ENCODE peak calls at places on chromosome 2, in four cellular contexts. L, D, R and X are unnamed samples.

GRCh38 chr2:237927986-237928385 is 38.8 kb upstream of the UBE2F start:
- DNase-seq in L (no peak), R (no peak), D (no peak), X (no peak)

GRCh38 chr2:181183878-181184553 is 203.6 kb downstream of the UBE2E3 start:
- DNase-seq in R (peak; percentile 77), L (no peak), D (no peak), X (no peak)

GRCh38 chr2:28469947-28470585 is 25.8 kb upstream of the PLB1 start:
- DNase-seq in L (no peak), D (no peak), R (no peak), X (no peak)

GRCh38 chr2:169966449-169966848 is 139.2 kb downstream of the UBR3 start:
- DNase-seq in R (no peak), L (no peak), D (no peak), X (no peak)

GRCh38 chr2:169732583-169733358 is 861 bp upstream of the KLHL23 start:
- DNase-seq in L (no peak), D (no peak), R (no peak), X (no peak)

GRCh38 chr2:20455076-20455587 is 8.3 kb downstream of the RHOB start:
- DNase-seq in R (no peak), D (no peak), L (no peak), X (no peak)

GRCh38 chr2:236875906-236876505 is 209.7 kb upstream of the COPS8 start:
- DNase-seq in L (no peak), D (no peak), R (no peak), X (no peak)

GRCh38 chr2:111898703-111899514 is 502 bp downstream of the MERTK start:
- DNase-seq in D (no peak), R (no peak), L (no peak), X (peak; percentile 59)

GRCh38 chr2:195533771-195534642 is 123.0 kb upstream of the SLC39A10 start:
- DNase-seq in D (peak; percentile 50), L (peak; percentile 58), R (peak; percentile 88), X (peak; percentile 52)

GRCh38 chr2:25957743-25958142 is 24.6 kb downstream of the KIF3C start:
- DNase-seq in L (no peak), D (no peak), R (no peak), X (no peak)

GRCh38 chr2:3128786-3129185 is 248.8 kb downstream of the EIPR1 start:
- DNase-seq in R (no peak), L (no peak), D (no peak), X (no peak)